ENCODE peak calls at places on chromosome 12, in nine cellular contexts. W, T, L, P, Y, M, D, R and B are unnamed samples.

GRCh38 chr12:127629066-127629820 is 637.7 kb upstream of the TMEM132C start:
- DNase-seq in W (no peak), T (no peak), L (no peak), P (no peak), Y (no peak), M (no peak), D (no peak), R (no peak), B (no peak)

GRCh38 chr12:46409342-46409741 is 36.8 kb upstream of the SLC38A2 start:
- DNase-seq in W (no peak), T (no peak), L (no peak), P (no peak), Y (no peak), M (no peak), D (no peak), R (no peak), B (no peak)

GRCh38 chr12:76144253-76144564 is 59.7 kb upstream of the NAP1L1 start:
- DNase-seq in W (no peak), T (no peak), L (no peak), P (no peak), Y (peak; percentile 74), M (no peak), D (no peak), R (no peak), B (peak; percentile 86)

GRCh38 chr12:531951-532585 is 72.3 kb downstream of the B4GALNT3 start:
- DNase-seq in W (no peak), T (no peak), L (no peak), P (no peak), Y (no peak), M (no peak), D (no peak), R (no peak), B (no peak)

GRCh38 chr12:14258468-14258947 is 107.0 kb upstream of the ATF7IP start:
- DNase-seq in W (peak; percentile 33), T (no peak), L (peak; percentile 57), P (no peak), Y (no peak), M (peak; percentile 10), D (no peak), R (no peak), B (no peak)

GRCh38 chr12:108298761-108299275 is 40.3 kb downstream of the CMKLR1 start:
- DNase-seq in W (no peak), T (no peak), L (no peak), P (no peak), Y (no peak), M (no peak), D (no peak), R (no peak), B (no peak)

GRCh38 chr12:48973084-48973483 is 1.5 kb upstream of the WNT10B start:
- DNase-seq in W (no peak), T (no peak), L (no peak), P (no peak), Y (no peak), M (no peak), D (no peak), R (no peak), B (no peak)

GRCh38 chr12:123227581-123228258 is 5.2 kb downstream of the MPHOSPH9 start:
- DNase-seq in W (no peak), T (no peak), L (no peak), P (no peak), Y (no peak), M (no peak), D (no peak), R (no peak), B (no peak)

GRCh38 chr12:101838628-101839323 is 8.0 kb upstream of the GNPTAB start:
- DNase-seq in W (no peak), T (no peak), L (no peak), P (no peak), Y (no peak), M (no peak), D (no peak), R (no peak), B (no peak)

GRCh38 chr12:68451261-68452091 is 119.3 kb upstream of the MDM1 start:
- DNase-seq in W (peak; percentile 32), T (no peak), L (no peak), P (no peak), Y (peak; percentile 85), M (no peak), D (peak; percentile 78), R (no peak), B (no peak)

GRCh38 chr12:31785318-31785717 is 56.5 kb upstream of the AMN1 start:
- DNase-seq in W (no peak), T (no peak), L (no peak), P (no peak), Y (no peak), M (no peak), D (no peak), R (no peak), B (no peak)

GRCh38 chr12:42129595-42130204 is 15.0 kb downstream of the GXYLT1 start:
- DNase-seq in W (peak; percentile 28), T (no peak), L (peak; percentile 79), P (peak; percentile 63), Y (peak; percentile 83), M (peak; percentile 46), D (no peak), R (no peak), B (no peak)

GRCh38 chr12:33794954-33795353 is 227.3 kb upstream of the ALG10 start:
- DNase-seq in W (no peak), T (no peak), L (no peak), P (no peak), Y (no peak), M (no peak), D (no peak), R (no peak), B (no peak)

GRCh38 chr12:1913377-1914115 is 4.9 kb downstream of the CACNA2D4 start:
- DNase-seq in W (no peak), T (no peak), L (no peak), P (peak; percentile 28), Y (no peak), M (peak; percentile 2), D (no peak), R (peak; percentile 66), B (peak; percentile 73)

GRCh38 chr12:4957781-4958180 is 48.1 kb downstream of the KCNA1 start:
- DNase-seq in W (no peak), T (no peak), L (no peak), P (no peak), Y (no peak), M (no peak), D (no peak), R (no peak), B (no peak)

GRCh38 chr12:108856428-108857157 is 790 bp downstream of the SSH1 start:
- DNase-seq in W (peak; percentile 84), T (peak; percentile 86), L (no peak), P (no peak), Y (peak; percentile 80), M (peak; percentile 35), D (peak; percentile 79), R (peak; percentile 84), B (no peak)

GRCh38 chr12:112792306-112792705 is 758 bp downstream of the RPH3A start:
- DNase-seq in W (no peak), T (no peak), L (no peak), P (no peak), Y (no peak), M (no peak), D (no peak), R (no peak), B (no peak)

GRCh38 chr12:112782921-112783320 is 8.6 kb upstream of the RPH3A start:
- DNase-seq in W (no peak), T (no peak), L (no peak), P (no peak), Y (no peak), M (no peak), D (no peak), R (no peak), B (no peak)

GRCh38 chr12:112792743-112793142 is 1.2 kb downstream of the RPH3A start:
- DNase-seq in W (no peak), T (no peak), L (no peak), P (no peak), Y (no peak), M (no peak), D (no peak), R (no peak), B (no peak)

GRCh38 chr12:112782250-112782649 is 9.3 kb upstream of the RPH3A start:
- DNase-seq in W (no peak), T (no peak), L (no peak), P (no peak), Y (no peak), M (no peak), D (no peak), R (no peak), B (no peak)

GRCh38 chr12:112788205-112788604 is 3.3 kb upstream of the RPH3A start:
- DNase-seq in W (no peak), T (no peak), L (peak; percentile 68), P (no peak), Y (no peak), M (peak; percentile 19), D (no peak), R (no peak), B (no peak)
- TF ChIP-seq CTCF in W (no peak), T (no peak), L (peak; percentile 48), P (peak; percentile 14), Y (no peak), M (no peak), D (no peak), R (no peak), B (no peak)

DNA sequence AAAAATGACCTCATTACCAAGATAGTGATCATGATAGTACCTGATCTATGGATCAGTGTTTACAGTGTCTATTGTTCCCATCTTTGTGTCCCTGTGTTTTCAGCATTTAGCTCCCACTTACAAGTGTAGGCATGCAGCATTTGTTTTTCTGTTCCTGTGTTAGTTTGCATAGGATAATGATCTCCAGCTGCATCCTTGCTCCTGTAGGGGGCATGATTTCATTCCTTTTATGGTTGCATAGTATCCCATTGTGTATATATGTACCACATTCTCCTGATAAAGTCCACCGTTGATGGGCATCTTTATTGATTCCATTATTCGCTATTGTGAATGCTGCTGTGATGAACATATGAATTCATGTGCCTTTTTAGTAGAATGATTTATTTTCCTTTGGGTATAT is 215.4 kb upstream of the NAV3 start:
- DNase-seq in W (no peak), T (no peak), L (peak; percentile 78), P (no peak), Y (peak; percentile 17), M (no peak), D (no peak), R (no peak), B (no peak)
- TF ChIP-seq CTCF in W (no peak), T (no peak), L (peak; percentile 83), P (no peak), Y (peak; percentile 40), M (peak; percentile 42), D (peak; percentile 36), R (no peak), B (peak; percentile 15)

GRCh38 chr12:22083167-22083566 is 37.1 kb downstream of the CMAS start:
- DNase-seq in W (no peak), T (no peak), L (peak; percentile 32), P (no peak), Y (peak; percentile 58), M (no peak), D (no peak), R (no peak), B (no peak)
- TF ChIP-seq CTCF in W (peak; percentile 13), T (peak; percentile 63), L (peak; percentile 49), P (peak; percentile 52), Y (peak; percentile 40), M (peak; percentile 51), D (peak; percentile 36), R (peak; percentile 30), B (peak; percentile 73)

DNA sequence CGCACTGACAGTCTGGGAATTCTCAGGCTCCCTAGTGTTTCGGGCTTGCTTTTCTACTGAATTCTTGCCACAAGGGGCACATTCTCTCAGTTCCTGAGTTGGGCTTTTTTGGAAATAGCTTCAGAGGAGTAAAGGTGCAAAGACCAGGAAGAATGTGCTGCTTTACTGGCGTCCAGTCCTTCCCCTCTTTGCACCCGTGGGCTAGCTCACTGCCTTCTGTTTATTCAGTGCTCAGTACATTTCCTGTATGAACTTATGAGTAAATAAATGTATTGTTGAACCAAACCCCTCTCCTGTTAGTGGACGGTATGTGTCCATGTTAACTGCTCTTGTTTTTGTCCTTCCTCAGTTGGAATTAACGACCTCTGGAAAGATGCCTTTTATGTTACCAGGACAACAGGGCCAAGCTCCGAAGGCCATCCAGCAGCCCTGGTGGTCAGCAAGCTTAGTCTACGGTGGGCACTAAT is 24.0 kb downstream of the GSG1 start:
- DNase-seq in W (no peak), T (no peak), L (peak; percentile 87), P (no peak), Y (no peak), M (no peak), D (no peak), R (no peak), B (no peak)
- TF ChIP-seq CTCF in W (no peak), T (no peak), L (peak; percentile 68), P (peak; percentile 40), Y (peak; percentile 1), M (peak; percentile 61), D (no peak), R (no peak), B (no peak)